ENCODE peak calls at places on chromosomes 7 and 10, in four cellular contexts. R is pons, H is GF-D8, P is GM04504. X is an unnamed sample.
A peak's percentile ranks its signal among the peaks of the same experiment; 100 is the strongest.

GRCh38 chr10:114504769-114505579 is 100.7 kb upstream of the AFAP1L2 start:
- DNase-seq in R (peak; percentile 50), H (no peak), P (peak; percentile 36), X (peak; percentile 39)

GRCh38 chr10:102396251-102396650 is 746 bp downstream of the NFKB2 start:
- DNase-seq in R (no peak), H (no peak), P (no peak), X (no peak)

GRCh38 chr7:137694405-137694804 is 152.4 kb downstream of the DGKI start:
- DNase-seq in R (no peak), H (no peak), P (no peak), X (no peak)

GRCh38 chr10:124436191-124436638 is 13.6 kb downstream of the NKX1-2 start:
- DNase-seq in R (no peak), H (no peak), P (no peak), X (no peak)

GRCh38 chr10:35135861-35136260 is 9.2 kb downstream of the CREM start:
- DNase-seq in R (no peak), H (peak; percentile 47), P (no peak), X (no peak)

GRCh38 chr7:84337386-84337785 is 142.8 kb upstream of the SEMA3A start:
- DNase-seq in R (no peak), H (no peak), P (no peak), X (no peak)

GRCh38 chr10:12656518-12657142 is 307.3 kb downstream of the CAMK1D start:
- DNase-seq in R (peak; percentile 41), H (peak; percentile 53), P (peak; percentile 10), X (peak; percentile 26)

GRCh38 chr7:55546826-55547225 is 25.5 kb downstream of the VOPP1 start:
- DNase-seq in R (peak; percentile 66), H (peak; percentile 73), P (peak; percentile 71), X (peak; percentile 41)

GRCh38 chr7:101487753-101488152 is 125.1 kb downstream of the COL26A1 start:
- DNase-seq in R (no peak), H (no peak), P (no peak), X (no peak)

GRCh38 chr10:21519981-21520436 is 5.5 kb downstream of the SKIDA1 start:
- DNase-seq in R (peak; percentile 58), H (no peak), P (no peak), X (no peak)

GRCh38 chr7:145957160-145957890 is 159.3 kb upstream of the CNTNAP2 start:
- DNase-seq in R (no peak), H (no peak), P (no peak), X (no peak)

GRCh38 chr10:11443468-11444147 is 167.8 kb downstream of the USP6NL start:
- DNase-seq in R (no peak), H (no peak), P (no peak), X (no peak)

GRCh38 chr7:128988372-128988771 is 50.6 kb downstream of the IRF5 start:
- DNase-seq in R (no peak), H (no peak), P (no peak), X (no peak)

GRCh38 chr10:9825491-9826018 is 1192.1 kb upstream of the CELF2 start:
- DNase-seq in R (no peak), H (peak; percentile 98), P (no peak), X (no peak)

GRCh38 chr10:60910543-60910942 is 33.4 kb downstream of the RHOBTB1 start:
- DNase-seq in R (peak; percentile 70), H (no peak), P (no peak), X (no peak)

GRCh38 chr10:74921744-74922143 is 95.3 kb downstream of the KAT6B start:
- DNase-seq in R (no peak), H (no peak), P (no peak), X (no peak)

GRCh38 chr7:142885311-142886230 is at the start of gene TRPV6:
- DNase-seq in R (no peak), H (no peak), P (no peak), X (no peak)

GRCh38 chr7:55138663-55139062 is 119.8 kb downstream of the EGFR start:
- DNase-seq in R (no peak), H (no peak), P (no peak), X (no peak)

GRCh38 chr7:142298009-142298408 is 40.2 kb upstream of the PRSS58 start:
- DNase-seq in R (no peak), H (no peak), P (no peak), X (no peak)

GRCh38 chr10:114310346-114310745 is 71.3 kb downstream of the VWA2 start:
- DNase-seq in R (no peak), H (no peak), P (no peak), X (no peak)

GRCh38 chr10:12389154-12389734 is 39.9 kb downstream of the CAMK1D start:
- DNase-seq in R (no peak), H (no peak), P (no peak), X (no peak)

GRCh38 chr10:62278461-62278910 is 9.8 kb upstream of the RTKN2 start:
- DNase-seq in R (no peak), H (no peak), P (peak; percentile 41), X (no peak)

GRCh38 chr7:90274161-90274560 is 29.2 kb downstream of the CFAP69 start:
- DNase-seq in R (no peak), H (no peak), P (no peak), X (no peak)

GRCh38 chr7:45970454-45970853 is 49.4 kb upstream of the IGFBP3 start:
- DNase-seq in R (no peak), H (no peak), P (no peak), X (no peak)

GRCh38 chr7:106039486-106040060 is 72.5 kb downstream of the SYPL1 start:
- DNase-seq in R (no peak), H (no peak), P (peak; percentile 88), X (no peak)

GRCh38 chr10:71465576-71466252 is 69.0 kb downstream of the CDH23 start:
- DNase-seq in R (no peak), H (no peak), P (no peak), X (no peak)

GRCh38 chr7:94602181-94602580 is 53.8 kb downstream of the SGCE start:
- DNase-seq in R (no peak), H (no peak), P (no peak), X (no peak)

GRCh38 chr10:104332243-104333036 is 5.8 kb downstream of the ITPRIP start:
- DNase-seq in R (no peak), H (no peak), P (no peak), X (no peak)

GRCh38 chr7:157585113-157585861 is 248.5 kb downstream of the DNAJB6 start:
- DNase-seq in R (no peak), H (peak; percentile 88), P (no peak), X (no peak)

GRCh38 chr7:140534743-140535142 is 55.4 kb upstream of the MKRN1 start:
- DNase-seq in R (no peak), H (no peak), P (no peak), X (no peak)

GRCh38 chr7:137967143-137968018 is 34.5 kb downstream of the CREB3L2 start:
- DNase-seq in R (no peak), H (peak; percentile 32), P (no peak), X (peak; percentile 84)

GRCh38 chr10:70832852-70833542 is 17.2 kb downstream of the SGPL1 start:
- DNase-seq in R (peak; percentile 39), H (no peak), P (peak; percentile 74), X (peak; percentile 46)

GRCh38 chr10:128063736-128064614 is 62.2 kb downstream of the MKI67 start:
- DNase-seq in R (no peak), H (peak; percentile 23), P (no peak), X (no peak)